ENCODE peak calls at places on chromosomes 11 and 22, in six cellular contexts. One of them, this sample, is unnamed.

GRCh38 chr11:121133046-121133445 is 32.0 kb downstream of the TECTA start:
- DNase-seq in GM12878: no peak
- DNase-seq in K562: no peak
- DNase-seq in SK-N-SH: no peak
- DNase-seq in HepG2: no peak
- DNase-seq in H1: no peak
- DNase-seq in this sample: no peak

GRCh38 chr11:47494996-47495855 is 46.3 kb upstream of the RAPSN start:
- DNase-seq in K562: no peak
- DNase-seq in GM12878: no peak
- DNase-seq in SK-N-SH: no peak
- DNase-seq in H1: no peak
- DNase-seq in HepG2: no peak
- DNase-seq in this sample: no peak

GRCh38 chr11:26286472-26287066 is 45.4 kb upstream of the ANO3 start:
- DNase-seq in GM12878: no peak
- DNase-seq in HepG2: peak; percentile 2
- DNase-seq in K562: no peak
- DNase-seq in H1: no peak
- DNase-seq in SK-N-SH: peak; percentile 47
- DNase-seq in this sample: no peak

GRCh38 chr11:64652586-64653387 is 61.8 kb downstream of the SLC22A12 start:
- DNase-seq in HepG2: peak; percentile 57
- DNase-seq in K562: peak; percentile 87
- DNase-seq in H1: peak; percentile 99
- DNase-seq in SK-N-SH: peak; percentile 93
- DNase-seq in GM12878: no peak
- DNase-seq in this sample: peak; percentile 45

GRCh38 chr11:126328444-126328843 is 24.6 kb downstream of the DCPS start:
- DNase-seq in H1: no peak
- DNase-seq in GM12878: no peak
- DNase-seq in SK-N-SH: no peak
- DNase-seq in K562: no peak
- DNase-seq in HepG2: no peak
- DNase-seq in this sample: no peak

GRCh38 chr11:111674941-111675340 is 72.7 kb downstream of the SIK2 start:
- DNase-seq in K562: no peak
- DNase-seq in GM12878: no peak
- DNase-seq in HepG2: no peak
- DNase-seq in H1: no peak
- DNase-seq in SK-N-SH: no peak
- DNase-seq in this sample: no peak

GRCh38 chr11:94130589-94131362 is 2.1 kb downstream of the PANX1 start:
- DNase-seq in SK-N-SH: no peak
- DNase-seq in H1: no peak
- DNase-seq in GM12878: no peak
- DNase-seq in K562: no peak
- DNase-seq in HepG2: no peak
- DNase-seq in this sample: no peak

GRCh38 chr22:35400335-35400680 is 368 bp downstream of the MCM5 start:
- DNase-seq in SK-N-SH: no peak
- DNase-seq in GM12878: no peak
- DNase-seq in K562: no peak
- DNase-seq in HepG2: no peak
- DNase-seq in H1: no peak
- DNase-seq in this sample: no peak

GRCh38 chr11:67416416-67417335 is 1.2 kb downstream of the CARNS1 start:
- DNase-seq in H1: no peak
- DNase-seq in SK-N-SH: no peak
- DNase-seq in K562: no peak
- DNase-seq in GM12878: no peak
- DNase-seq in HepG2: peak; percentile 64
- DNase-seq in this sample: no peak

GRCh38 chr11:22787055-22787454 is 42.5 kb downstream of the SVIP start:
- DNase-seq in H1: no peak
- DNase-seq in HepG2: no peak
- DNase-seq in K562: no peak
- DNase-seq in SK-N-SH: no peak
- DNase-seq in GM12878: no peak
- DNase-seq in this sample: no peak

GRCh38 chr11:22797081-22797480 is 32.5 kb downstream of the SVIP start:
- DNase-seq in GM12878: no peak
- DNase-seq in SK-N-SH: no peak
- DNase-seq in H1: no peak
- DNase-seq in K562: no peak
- DNase-seq in HepG2: no peak
- DNase-seq in this sample: no peak

GRCh38 chr11:22795914-22796313 is 33.7 kb downstream of the SVIP start:
- DNase-seq in HepG2: no peak
- DNase-seq in GM12878: no peak
- DNase-seq in H1: no peak
- DNase-seq in SK-N-SH: no peak
- DNase-seq in K562: peak; percentile 39
- DNase-seq in this sample: no peak

GRCh38 chr11:22787565-22788162 is 41.9 kb downstream of the SVIP start:
- DNase-seq in HepG2: peak; percentile 45
- DNase-seq in H1: no peak
- DNase-seq in SK-N-SH: peak; percentile 46
- DNase-seq in GM12878: no peak
- DNase-seq in K562: peak; percentile 22
- DNase-seq in this sample: peak; percentile 6

GRCh38 chr11:22792497-22792896 is 37.1 kb downstream of the SVIP start:
- DNase-seq in GM12878: no peak
- DNase-seq in H1: no peak
- DNase-seq in K562: peak; percentile 21
- DNase-seq in HepG2: peak; percentile 94
- DNase-seq in SK-N-SH: no peak
- DNase-seq in this sample: no peak
- TF ChIP-seq GABPA in GM12878: no peak
- TF ChIP-seq GABPA in H1: no peak
- TF ChIP-seq GABPA in K562: no peak
- TF ChIP-seq GABPA in HepG2: no peak
- TF ChIP-seq GABPA in SK-N-SH: no peak
- TF ChIP-seq GABPA in this sample: no peak

DNA sequence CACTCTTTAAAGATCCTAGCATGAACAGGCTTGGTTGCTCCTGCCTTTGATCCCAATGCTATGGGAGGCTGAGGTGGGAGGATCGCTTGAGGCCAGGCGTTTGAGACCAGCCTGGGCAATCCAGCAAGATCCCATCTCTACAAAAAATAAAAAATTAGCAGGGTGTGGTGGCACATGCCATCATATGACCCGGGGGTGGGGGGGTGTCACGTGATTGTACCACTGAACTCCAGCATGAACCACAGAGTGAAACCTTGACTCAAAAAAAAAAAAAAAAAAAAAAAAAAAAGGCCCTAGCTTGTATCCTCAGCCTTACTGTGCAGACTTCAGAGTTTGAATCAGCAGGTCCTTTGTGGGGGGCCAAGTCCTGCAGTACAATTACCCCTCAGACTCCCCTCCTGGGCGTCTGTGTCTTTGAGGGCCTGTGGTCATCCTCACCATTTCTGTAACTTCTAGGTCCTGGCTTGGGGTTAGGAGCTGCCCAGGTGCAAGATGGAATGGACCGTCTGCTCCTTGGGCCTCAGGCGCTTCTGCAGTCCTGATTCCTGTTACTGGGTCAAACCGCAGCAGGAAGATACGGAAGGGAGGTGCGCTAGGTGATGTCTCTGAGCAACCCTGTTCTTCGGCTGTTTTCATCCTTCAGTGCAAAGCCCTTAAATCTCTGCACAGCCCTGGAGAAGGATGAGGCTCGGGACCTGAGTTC is 208.1 kb downstream of the CTTN start:
- DNase-seq in H1: no peak
- DNase-seq in K562: no peak
- DNase-seq in HepG2: no peak
- DNase-seq in GM12878: no peak
- DNase-seq in SK-N-SH: no peak
- DNase-seq in this sample: no peak
- TF ChIP-seq GABPA in H1: no peak
- TF ChIP-seq GABPA in K562: no peak
- TF ChIP-seq GABPA in HepG2: no peak
- TF ChIP-seq GABPA in GM12878: no peak
- TF ChIP-seq GABPA in SK-N-SH: no peak
- TF ChIP-seq GABPA in this sample: no peak

DNA sequence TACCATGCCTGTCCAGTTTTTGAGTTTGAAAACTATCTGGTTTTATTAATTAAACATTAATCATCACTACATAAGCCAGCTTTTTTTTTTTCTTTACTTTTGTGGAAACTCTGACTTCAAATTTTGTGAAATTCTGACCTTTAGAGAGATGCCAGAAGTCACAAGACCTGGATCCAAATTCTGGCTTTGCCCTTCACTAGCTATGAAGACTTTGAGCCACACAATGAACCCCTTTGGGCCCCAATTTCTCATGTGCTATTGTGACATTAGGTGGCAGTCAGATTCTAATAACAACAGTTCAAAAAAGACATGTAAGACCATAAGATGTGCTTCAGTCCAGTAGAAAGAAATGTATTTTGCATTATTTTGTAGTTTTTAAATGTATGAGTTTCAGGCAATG is 60.3 kb downstream of the ZC3H12C start:
- DNase-seq in K562: no peak
- DNase-seq in SK-N-SH: no peak
- DNase-seq in GM12878: no peak
- DNase-seq in HepG2: no peak
- DNase-seq in H1: no peak
- DNase-seq in this sample: no peak
- TF ChIP-seq GABPA in K562: no peak
- TF ChIP-seq GABPA in SK-N-SH: no peak
- TF ChIP-seq GABPA in GM12878: no peak
- TF ChIP-seq GABPA in HepG2: no peak
- TF ChIP-seq GABPA in H1: no peak
- TF ChIP-seq GABPA in this sample: no peak

GRCh38 chr11:13188179-13188578 is 89.4 kb upstream of the BMAL1 start:
- DNase-seq in GM12878: no peak
- DNase-seq in HepG2: no peak
- DNase-seq in K562: no peak
- DNase-seq in H1: no peak
- DNase-seq in SK-N-SH: no peak
- DNase-seq in this sample: no peak
- TF ChIP-seq GABPA in GM12878: no peak
- TF ChIP-seq GABPA in HepG2: no peak
- TF ChIP-seq GABPA in K562: no peak
- TF ChIP-seq GABPA in H1: no peak
- TF ChIP-seq GABPA in SK-N-SH: no peak
- TF ChIP-seq GABPA in this sample: no peak

DNA sequence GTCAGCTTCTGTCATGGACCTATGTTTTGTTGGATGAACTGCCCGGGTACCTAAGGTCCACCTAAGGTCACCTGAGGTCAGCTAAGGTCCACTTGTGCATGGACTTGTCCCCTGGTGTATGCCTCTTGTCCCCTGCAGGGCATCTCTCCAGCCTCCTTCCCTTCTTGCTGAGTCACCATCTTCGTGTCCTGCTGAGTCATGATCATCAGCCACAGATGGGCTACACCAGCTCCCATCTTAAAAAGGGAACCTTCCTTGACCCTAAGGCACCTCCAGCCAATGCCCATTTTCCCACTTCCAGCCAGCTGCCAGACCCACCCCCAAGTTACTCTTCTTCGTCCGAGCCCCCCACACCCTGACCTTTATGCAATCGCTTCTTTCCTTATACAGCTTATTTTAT is 544.9 kb downstream of the TBC1D22A start:
- DNase-seq in HepG2: no peak
- DNase-seq in GM12878: no peak
- DNase-seq in H1: no peak
- DNase-seq in SK-N-SH: no peak
- DNase-seq in K562: peak; percentile 29
- DNase-seq in this sample: no peak
- TF ChIP-seq GABPA in HepG2: no peak
- TF ChIP-seq GABPA in GM12878: no peak
- TF ChIP-seq GABPA in H1: no peak
- TF ChIP-seq GABPA in SK-N-SH: no peak
- TF ChIP-seq GABPA in K562: no peak
- TF ChIP-seq GABPA in this sample: no peak

GRCh38 chr22:47445716-47446290 is 683.4 kb downstream of the TBC1D22A start:
- DNase-seq in HepG2: no peak
- DNase-seq in K562: no peak
- DNase-seq in GM12878: no peak
- DNase-seq in H1: no peak
- DNase-seq in SK-N-SH: no peak
- DNase-seq in this sample: no peak

GRCh38 chr22:47446331-47446730 is 683.9 kb downstream of the TBC1D22A start:
- DNase-seq in K562: no peak
- DNase-seq in H1: no peak
- DNase-seq in SK-N-SH: no peak
- DNase-seq in HepG2: no peak
- DNase-seq in GM12878: no peak
- DNase-seq in this sample: no peak

GRCh38 chr22:47443836-47444745 is 681.6 kb downstream of the TBC1D22A start:
- DNase-seq in GM12878: no peak
- DNase-seq in H1: no peak
- DNase-seq in SK-N-SH: no peak
- DNase-seq in HepG2: no peak
- DNase-seq in K562: no peak
- DNase-seq in this sample: no peak

GRCh38 chr22:47445212-47445611 is 682.8 kb downstream of the TBC1D22A start:
- DNase-seq in GM12878: no peak
- DNase-seq in HepG2: no peak
- DNase-seq in K562: no peak
- DNase-seq in SK-N-SH: no peak
- DNase-seq in H1: no peak
- DNase-seq in this sample: no peak

GRCh38 chr22:47444746-47445065 is 682.3 kb downstream of the TBC1D22A start:
- DNase-seq in H1: no peak
- DNase-seq in K562: no peak
- DNase-seq in GM12878: no peak
- DNase-seq in SK-N-SH: no peak
- DNase-seq in HepG2: no peak
- DNase-seq in this sample: no peak
- TF ChIP-seq GABPA in H1: no peak
- TF ChIP-seq GABPA in K562: no peak
- TF ChIP-seq GABPA in GM12878: no peak
- TF ChIP-seq GABPA in SK-N-SH: no peak
- TF ChIP-seq GABPA in HepG2: no peak
- TF ChIP-seq GABPA in this sample: no peak

DNA sequence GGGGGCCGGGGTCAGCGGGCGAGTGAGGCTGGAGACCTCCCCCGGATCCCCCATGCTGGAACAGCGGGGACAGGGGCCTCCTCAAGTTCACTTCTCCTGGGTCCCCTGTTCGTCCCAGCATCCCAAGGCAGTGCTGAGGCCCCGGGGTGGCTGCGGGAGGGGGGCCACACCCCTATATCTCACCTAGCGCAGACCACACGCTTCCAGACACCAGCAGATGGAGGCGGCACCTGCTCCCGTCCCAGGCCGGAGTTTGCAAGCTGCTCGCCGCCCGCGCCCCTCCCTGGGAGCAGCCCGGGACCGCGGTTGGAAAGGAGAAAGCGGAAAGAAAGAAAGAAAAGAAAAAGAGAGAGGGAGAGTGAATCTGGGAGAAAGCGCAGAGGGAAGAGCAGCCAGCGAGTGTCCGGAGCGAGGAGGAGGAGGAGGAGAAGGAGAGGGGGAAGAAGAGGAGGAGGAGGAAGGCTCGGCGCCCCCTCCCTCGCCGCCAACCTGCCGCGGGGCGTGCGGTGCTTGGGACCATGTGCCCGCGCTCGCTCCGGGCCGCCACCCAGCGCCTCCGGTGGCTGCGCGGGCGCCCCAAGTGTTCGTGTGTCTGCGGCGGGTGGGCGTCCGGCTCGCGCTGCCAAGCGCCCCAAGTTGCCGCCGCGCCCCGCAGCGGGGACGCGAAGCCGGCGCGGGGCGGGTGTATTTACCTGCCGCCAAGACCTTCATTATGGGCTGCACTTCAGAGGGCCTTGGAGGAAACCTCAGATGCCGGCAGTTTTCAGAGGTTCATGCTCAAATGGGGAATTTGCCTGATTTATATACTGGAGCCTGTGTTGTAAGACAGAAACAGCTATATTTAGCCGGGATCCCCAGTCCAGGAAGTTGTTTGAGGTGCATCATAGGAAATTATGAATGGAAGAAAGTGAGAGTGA is at the start of gene LIF:
- DNase-seq in K562: peak; percentile 65
- DNase-seq in GM12878: no peak
- DNase-seq in H1: peak; percentile 75
- DNase-seq in SK-N-SH: peak; percentile 83
- DNase-seq in HepG2: no peak
- DNase-seq in this sample: no peak
- TF ChIP-seq GABPA in K562: no peak
- TF ChIP-seq GABPA in GM12878: no peak
- TF ChIP-seq GABPA in H1: peak; percentile 32
- TF ChIP-seq GABPA in SK-N-SH: no peak
- TF ChIP-seq GABPA in HepG2: no peak
- TF ChIP-seq GABPA in this sample: no peak